ENCODE peak calls at places on chromosomes 3 and 15, in five cellular contexts. One of them, this sample, is unnamed.

GRCh38 chr3:99131876-99132275 is 230.4 kb upstream of the DCBLD2 start:
- DNase-seq in MV-4-11: no peak
- DNase-seq in uterus: no peak
- DNase-seq in H9: no peak
- DNase-seq in pons: no peak
- DNase-seq in this sample: no peak

GRCh38 chr15:50358805-50359204 is 3.8 kb upstream of the GABPB1 start:
- DNase-seq in MV-4-11: peak
- DNase-seq in uterus: no peak
- DNase-seq in H9: peak
- DNase-seq in pons: no peak
- DNase-seq in this sample: peak

GRCh38 chr3:36210840-36211655 is 169.3 kb upstream of the STAC start:
- DNase-seq in MV-4-11: no peak
- DNase-seq in uterus: no peak
- DNase-seq in H9: no peak
- DNase-seq in pons: no peak
- DNase-seq in this sample: no peak

GRCh38 chr15:85689729-85690128 is 105.0 kb downstream of the KLHL25 start:
- DNase-seq in MV-4-11: peak
- DNase-seq in uterus: peak
- DNase-seq in H9: peak
- DNase-seq in pons: peak
- DNase-seq in this sample: peak

GRCh38 chr3:56761023-56761422 is 40.7 kb downstream of the ARHGEF3 start:
- DNase-seq in MV-4-11: no peak
- DNase-seq in uterus: no peak
- DNase-seq in H9: no peak
- DNase-seq in pons: no peak
- DNase-seq in this sample: no peak

GRCh38 chr3:40108643-40109042 is 200.9 kb upstream of the EIF1B start:
- DNase-seq in MV-4-11: no peak
- DNase-seq in uterus: no peak
- DNase-seq in H9: no peak
- DNase-seq in pons: no peak
- DNase-seq in this sample: no peak

GRCh38 chr3:138082085-138082991 is 33.1 kb downstream of the DZIP1L start:
- DNase-seq in MV-4-11: no peak
- DNase-seq in uterus: peak
- DNase-seq in H9: no peak
- DNase-seq in pons: no peak
- DNase-seq in this sample: peak

GRCh38 chr3:18390024-18390660 is 35.0 kb downstream of the SATB1 start:
- DNase-seq in MV-4-11: no peak
- DNase-seq in uterus: no peak
- DNase-seq in H9: no peak
- DNase-seq in pons: no peak
- DNase-seq in this sample: no peak

GRCh38 chr3:36918050-36918449 is 26.8 kb downstream of the TRANK1 start:
- DNase-seq in MV-4-11: peak
- DNase-seq in uterus: no peak
- DNase-seq in H9: no peak
- DNase-seq in pons: no peak
- DNase-seq in this sample: no peak

GRCh38 chr3:53845103-53845880 is 927 bp downstream of the CHDH start:
- DNase-seq in MV-4-11: no peak
- DNase-seq in uterus: peak
- DNase-seq in H9: peak
- DNase-seq in pons: peak
- DNase-seq in this sample: no peak

GRCh38 chr15:83194527-83194926 is 13.1 kb downstream of the HDGFL3 start:
- DNase-seq in MV-4-11: peak
- DNase-seq in uterus: no peak
- DNase-seq in H9: no peak
- DNase-seq in pons: no peak
- DNase-seq in this sample: no peak

GRCh38 chr3:39135170-39135805 is 18.1 kb downstream of the CSRNP1 start:
- DNase-seq in MV-4-11: no peak
- DNase-seq in uterus: peak
- DNase-seq in H9: no peak
- DNase-seq in pons: no peak
- DNase-seq in this sample: no peak

GRCh38 chr3:110027446-110027845 is 690.1 kb upstream of the DPPA4 start:
- DNase-seq in MV-4-11: peak
- DNase-seq in uterus: no peak
- DNase-seq in H9: no peak
- DNase-seq in pons: no peak
- DNase-seq in this sample: no peak

GRCh38 chr15:46461416-46461815 is 826.6 kb downstream of the SQOR start:
- DNase-seq in MV-4-11: no peak
- DNase-seq in uterus: no peak
- DNase-seq in H9: no peak
- DNase-seq in pons: no peak
- DNase-seq in this sample: no peak

GRCh38 chr3:143265501-143266070 is 146.0 kb downstream of the CHST2 start:
- DNase-seq in MV-4-11: no peak
- DNase-seq in uterus: no peak
- DNase-seq in H9: no peak
- DNase-seq in pons: no peak
- DNase-seq in this sample: no peak

GRCh38 chr15:29538110-29538509 is 268.5 kb upstream of the NSMCE3 start:
- DNase-seq in MV-4-11: no peak
- DNase-seq in uterus: no peak
- DNase-seq in H9: no peak
- DNase-seq in pons: no peak
- DNase-seq in this sample: no peak

GRCh38 chr3:188881954-188882641 is 289.7 kb upstream of the TPRG1 start:
- DNase-seq in MV-4-11: no peak
- DNase-seq in uterus: no peak
- DNase-seq in H9: no peak
- DNase-seq in pons: no peak
- DNase-seq in this sample: no peak

GRCh38 chr15:51493892-51494291 is 128.7 kb downstream of the DMXL2 start:
- DNase-seq in MV-4-11: no peak
- DNase-seq in uterus: no peak
- DNase-seq in H9: no peak
- DNase-seq in pons: no peak
- DNase-seq in this sample: no peak

GRCh38 chr3:60147249-60147648 is 1097.4 kb upstream of the CFAP20DC start:
- DNase-seq in MV-4-11: no peak
- DNase-seq in uterus: no peak
- DNase-seq in H9: no peak
- DNase-seq in pons: no peak
- DNase-seq in this sample: no peak

GRCh38 chr3:53624467-53624866 is 130.1 kb downstream of the CACNA1D start:
- DNase-seq in MV-4-11: no peak
- DNase-seq in uterus: no peak
- DNase-seq in H9: no peak
- DNase-seq in pons: no peak
- DNase-seq in this sample: no peak

GRCh38 chr3:57939776-57940175 is 68.4 kb upstream of the FLNB start:
- DNase-seq in MV-4-11: no peak
- DNase-seq in uterus: no peak
- DNase-seq in H9: no peak
- DNase-seq in pons: no peak
- DNase-seq in this sample: no peak

GRCh38 chr3:42739401-42740158 is 33.5 kb downstream of the CCDC13 start:
- DNase-seq in MV-4-11: no peak
- DNase-seq in uterus: no peak
- DNase-seq in H9: peak
- DNase-seq in pons: peak
- DNase-seq in this sample: no peak

GRCh38 chr15:60396560-60396963 is 1.2 kb downstream of the ANXA2 start:
- DNase-seq in MV-4-11: no peak
- DNase-seq in uterus: no peak
- DNase-seq in H9: no peak
- DNase-seq in pons: no peak
- DNase-seq in this sample: no peak

GRCh38 chr3:138845071-138845685 is 10.4 kb upstream of the PIK3CB start:
- DNase-seq in MV-4-11: no peak
- DNase-seq in uterus: no peak
- DNase-seq in H9: peak
- DNase-seq in pons: no peak
- DNase-seq in this sample: no peak

GRCh38 chr3:132509096-132509495 is 88.0 kb upstream of the ACKR4 start:
- DNase-seq in MV-4-11: no peak
- DNase-seq in uterus: no peak
- DNase-seq in H9: no peak
- DNase-seq in pons: no peak
- DNase-seq in this sample: no peak

GRCh38 chr3:94101860-94102259 is 39.0 kb downstream of the NSUN3 start:
- DNase-seq in MV-4-11: peak
- DNase-seq in uterus: no peak
- DNase-seq in H9: no peak
- DNase-seq in pons: no peak
- DNase-seq in this sample: peak

GRCh38 chr15:95284933-95285401 is 1045.5 kb upstream of the NR2F2 start:
- DNase-seq in MV-4-11: peak
- DNase-seq in uterus: no peak
- DNase-seq in H9: no peak
- DNase-seq in pons: peak
- DNase-seq in this sample: peak

GRCh38 chr3:87614998-87615397 is 338.6 kb upstream of the POU1F1 start:
- DNase-seq in MV-4-11: no peak
- DNase-seq in uterus: no peak
- DNase-seq in H9: peak
- DNase-seq in pons: no peak
- DNase-seq in this sample: no peak

GRCh38 chr3:45765286-45765851 is 31.0 kb downstream of the SLC6A20 start:
- DNase-seq in MV-4-11: no peak
- DNase-seq in uterus: no peak
- DNase-seq in H9: no peak
- DNase-seq in pons: no peak
- DNase-seq in this sample: no peak

GRCh38 chr15:75573001-75573400 is 6.1 kb downstream of the PTPN9 start:
- DNase-seq in MV-4-11: no peak
- DNase-seq in uterus: no peak
- DNase-seq in H9: no peak
- DNase-seq in pons: no peak
- DNase-seq in this sample: peak

GRCh38 chr3:9878700-9879099 is 1.4 kb downstream of the CIDEC start:
- DNase-seq in MV-4-11: no peak
- DNase-seq in uterus: no peak
- DNase-seq in H9: no peak
- DNase-seq in pons: no peak
- DNase-seq in this sample: no peak

GRCh38 chr3:187130346-187131066 is 8.8 kb downstream of the RPL39L start:
- DNase-seq in MV-4-11: peak
- DNase-seq in uterus: no peak
- DNase-seq in H9: no peak
- DNase-seq in pons: no peak
- DNase-seq in this sample: no peak

GRCh38 chr3:156317457-156317856 is 197.1 kb downstream of the KCNAB1 start:
- DNase-seq in MV-4-11: no peak
- DNase-seq in uterus: no peak
- DNase-seq in H9: no peak
- DNase-seq in pons: no peak
- DNase-seq in this sample: peak

This sample was measured in NB4.